ENCODE peak calls at places on chromosomes 3 and 15, in six cellular contexts. L is Calu3; M is ELF-1; H is T follicular helper cell; J is ELR; X is effector CD8-positive, alpha-beta T cell. N is an unnamed sample.

GRCh38 chr3:17986393-17986816 is 244.0 kb upstream of the TBC1D5 start:
- DNase-seq in L (no peak), M (no peak), J (no peak), X (no peak), H (no peak), N (no peak)

GRCh38 chr15:52228928-52229327 is 37.7 kb upstream of the GNB5 start:
- DNase-seq in J (peak), H (no peak), M (peak), L (peak), X (no peak), N (no peak)

GRCh38 chr3:162295323-162295983 is 798.8 kb downstream of the OTOL1 start:
- DNase-seq in X (no peak), L (peak), M (peak), J (peak), H (no peak), N (no peak)

GRCh38 chr3:129121792-129122696 is at the start of gene RAB43:
- DNase-seq in H (peak), M (peak), X (peak), L (peak), J (peak), N (peak)

GRCh38 chr3:58249358-58250092 is 11.9 kb downstream of the ABHD6 start:
- DNase-seq in J (no peak), L (no peak), M (peak), X (no peak), H (no peak), N (no peak)

GRCh38 chr15:38085931-38086562 is 151.6 kb downstream of the TMCO5A start:
- DNase-seq in H (no peak), X (no peak), J (peak), L (no peak), M (no peak), N (no peak)

GRCh38 chr15:75584121-75584520 is 5.0 kb upstream of the PTPN9 start:
- DNase-seq in L (no peak), X (no peak), M (no peak), J (no peak), H (no peak), N (no peak)

GRCh38 chr15:69482686-69483256 is 30.2 kb downstream of the RPLP1 start:
- DNase-seq in H (no peak), M (no peak), X (no peak), L (peak), J (no peak), N (no peak)

GRCh38 chr15:42800731-42801474 is 64.0 kb upstream of the CDAN1 start:
- DNase-seq in J (peak), M (peak), X (no peak), H (no peak), L (no peak), N (no peak)

GRCh38 chr3:184568918-184569829 is 7.6 kb downstream of the EPHB3 start:
- DNase-seq in H (no peak), M (peak), L (peak), X (no peak), J (peak), N (peak)

GRCh38 chr3:143476965-143477640 is 357.5 kb downstream of the CHST2 start:
- DNase-seq in J (no peak), L (no peak), H (no peak), M (no peak), X (no peak), N (no peak)

GRCh38 chr3:183545688-183546087 is 9.8 kb downstream of the KLHL6 start:
- DNase-seq in J (no peak), H (no peak), X (no peak), L (no peak), M (no peak), N (no peak)

GRCh38 chr3:126679318-126679751 is 24.4 kb upstream of the TXNRD3 start:
- DNase-seq in H (peak), L (peak), J (peak), X (peak), M (peak), N (peak)

GRCh38 chr15:69794643-69795461 is 302.9 kb downstream of the TLE3 start:
- DNase-seq in M (peak), L (peak), X (no peak), H (no peak), J (peak), N (no peak)

GRCh38 chr15:32872606-32873291 is 154.9 kb downstream of the GREM1 start:
- DNase-seq in M (no peak), H (no peak), X (no peak), L (no peak), J (no peak), N (no peak)

GRCh38 chr3:185976100-185976499 is 38.3 kb upstream of the TRA2B start:
- DNase-seq in H (no peak), X (no peak), L (no peak), J (no peak), M (no peak), N (no peak)